ENCODE peak calls at places on chromosomes 11 and 22, in ten cellular contexts. V is AG09319; X is HFFc6; R is stimulated activated CD4-positive, alpha-beta T cell treated with anti-CD3 and anti-CD28 coated beads, Interleukin-15, amount 100 ng/mL, for 24 hours; K is right atrium auricular region; J is hippocampal formation; T is epithelial cell of prostate; A is HTR-8/SVneo; M is left cardiac atrium; L is epithelial cell of esophagus. E is an unnamed sample.

GRCh38 chr22:50476819-50477344 is 2.0 kb upstream of the SBF1 start:
- DNase-seq in V (no peak), X (no peak), R (no peak), K (no peak), J (no peak), T (no peak), A (no peak), M (no peak), L (peak), E (no peak)

GRCh38 chr11:86869966-86870570 is 69.7 kb downstream of the PRSS23 start:
- DNase-seq in V (peak), X (peak), R (peak), K (peak), J (peak), T (no peak), A (peak), M (peak), L (peak), E (peak)

GRCh38 chr11:39668640-39669039 is 1790.8 kb downstream of the LRRC4C start:
- DNase-seq in V (no peak), X (no peak), R (no peak), K (no peak), J (no peak), T (peak), A (no peak), M (no peak), L (no peak), E (no peak)

GRCh38 chr22:31230871-31231621 is 18.9 kb downstream of the LIMK2 start:
- DNase-seq in V (peak), X (peak), R (peak), K (no peak), J (peak), T (no peak), A (no peak), M (no peak), L (peak), E (no peak)

GRCh38 chr22:50261615-50262459 is at the start of gene MAPK12:
- DNase-seq in V (no peak), X (no peak), R (no peak), K (no peak), J (no peak), T (no peak), A (no peak), M (peak), L (no peak), E (no peak)

GRCh38 chr11:67616431-67617242 is 9.9 kb downstream of the NDUFV1 start:
- DNase-seq in V (no peak), X (no peak), R (no peak), K (no peak), J (no peak), T (no peak), A (no peak), M (no peak), L (no peak), E (no peak)

GRCh38 chr11:13343931-13344717 is 66.5 kb downstream of the BMAL1 start:
- DNase-seq in V (peak), X (peak), R (peak), K (peak), J (peak), T (no peak), A (peak), M (peak), L (peak), E (peak)

GRCh38 chr11:3037041-3037944 is 19.9 kb downstream of the CARS1 start:
- DNase-seq in V (no peak), X (peak), R (peak), K (peak), J (peak), T (no peak), A (peak), M (peak), L (peak), E (peak)

GRCh38 chr11:27227744-27228143 is 135.3 kb downstream of the CCDC34 start:
- DNase-seq in V (no peak), X (no peak), R (no peak), K (no peak), J (no peak), T (no peak), A (no peak), M (no peak), L (no peak), E (no peak)

E was measured in HL-60.